ENCODE peak calls at places on chromosomes 16 and 17, in five cellular contexts. T is fibroblast of lung, R is OCI-LY7, A is K562, Q is GM23248. S is an unnamed sample.
A peak's percentile ranks its signal among the peaks of the same experiment; 100 is the strongest.

GRCh38 chr16:8552487-8553221 is 37.7 kb downstream of the TMEM114 start:
- DNase-seq in T (no peak), R (no peak), A (no peak), Q (no peak), S (no peak)

GRCh38 chr17:4679652-4680051 is 24.3 kb downstream of the PELP1 start:
- DNase-seq in T (peak; percentile 69), R (no peak), A (no peak), Q (peak; percentile 78), S (no peak)

GRCh38 chr17:7561589-7562207 is at the start of gene SENP3:
- DNase-seq in T (peak; percentile 85), R (peak; percentile 93), A (peak; percentile 90), Q (peak; percentile 97), S (peak; percentile 91)

GRCh38 chr17:17681187-17681743 is at the start of gene RAI1:
- DNase-seq in T (peak; percentile 84), R (peak; percentile 85), A (peak; percentile 80), Q (peak; percentile 94), S (peak; percentile 82)

GRCh38 chr16:15418206-15418605 is 16.2 kb upstream of the BMERB1 start:
- DNase-seq in T (peak; percentile 15), R (no peak), A (no peak), Q (no peak), S (no peak)

GRCh38 chr16:16996830-16997229 is 473.9 kb downstream of the XYLT1 start:
- DNase-seq in T (no peak), R (no peak), A (no peak), Q (no peak), S (no peak)

GRCh38 chr17:36942631-36943125 is 5.4 kb downstream of the LHX1 start:
- DNase-seq in T (no peak), R (no peak), A (no peak), Q (no peak), S (no peak)

GRCh38 chr17:62617894-62618472 is 9.5 kb upstream of the MRC2 start:
- DNase-seq in T (peak; percentile 38), R (no peak), A (no peak), Q (peak; percentile 66), S (no peak)

GRCh38 chr17:17159571-17159970 is 46.6 kb downstream of the PLD6 start:
- DNase-seq in T (no peak), R (no peak), A (no peak), Q (no peak), S (no peak)

GRCh38 chr16:89873109-89873821 is at the start of gene TCF25:
- DNase-seq in T (peak; percentile 67), R (peak; percentile 93), A (peak; percentile 98), Q (peak; percentile 91), S (peak; percentile 66)

GRCh38 chr16:1413684-1414531 is 596 bp downstream of the UNKL start:
- DNase-seq in T (peak; percentile 38), R (peak; percentile 81), A (peak; percentile 76), Q (peak; percentile 74), S (peak; percentile 70)

GRCh38 chr17:67717624-67718324 is at the start of gene NOL11:
- DNase-seq in T (peak; percentile 97), R (peak; percentile 99), A (peak; percentile 97), Q (peak; percentile 99), S (peak; percentile 99)

GRCh38 chr16:82016268-82016667 is 5.0 kb upstream of the SDR42E1 start:
- DNase-seq in T (peak; percentile 60), R (no peak), A (peak; percentile 42), Q (peak; percentile 35), S (peak; percentile 11)

GRCh38 chr17:29433551-29433950 is 43.4 kb downstream of the TAOK1 start:
- DNase-seq in T (no peak), R (peak; percentile 21), A (no peak), Q (peak; percentile 3), S (no peak)

GRCh38 chr17:27873746-27874145 is 19.4 kb downstream of the LYRM9 start:
- DNase-seq in T (peak; percentile 57), R (no peak), A (no peak), Q (no peak), S (no peak)

GRCh38 chr17:50697663-50698272 is 9.9 kb downstream of the ANKRD40 start:
- DNase-seq in T (no peak), R (no peak), A (no peak), Q (no peak), S (peak; percentile 46)

GRCh38 chr16:30728904-30729672 is 19.1 kb upstream of the PHKG2 start:
- DNase-seq in T (no peak), R (no peak), A (no peak), Q (no peak), S (no peak)

GRCh38 chr17:40326832-40327199 is 17.8 kb downstream of the RARA start:
- DNase-seq in T (no peak), R (no peak), A (no peak), Q (no peak), S (no peak)

GRCh38 chr17:46917516-46917915 is 5.4 kb upstream of the GOSR2 start:
- DNase-seq in T (no peak), R (no peak), A (no peak), Q (no peak), S (no peak)

GRCh38 chr16:65965632-65966031 is 400.9 kb upstream of the CDH5 start:
- DNase-seq in T (no peak), R (no peak), A (no peak), Q (no peak), S (no peak)

GRCh38 chr16:24035127-24035842 is 199.5 kb downstream of the PRKCB start:
- DNase-seq in T (no peak), R (no peak), A (peak; percentile 70), Q (no peak), S (no peak)

GRCh38 chr16:84885024-84885910 is 65.5 kb downstream of the CRISPLD2 start:
- DNase-seq in T (peak; percentile 77), R (no peak), A (no peak), Q (no peak), S (no peak)

GRCh38 chr16:23245268-23245667 is 56.8 kb upstream of the SCNN1B start:
- DNase-seq in T (no peak), R (no peak), A (no peak), Q (no peak), S (no peak)

GRCh38 chr16:14249291-14250032 is 178.3 kb downstream of the MRTFB start:
- DNase-seq in T (peak; percentile 20), R (peak; percentile 62), A (peak; percentile 42), Q (peak; percentile 61), S (peak; percentile 38)

DNA sequence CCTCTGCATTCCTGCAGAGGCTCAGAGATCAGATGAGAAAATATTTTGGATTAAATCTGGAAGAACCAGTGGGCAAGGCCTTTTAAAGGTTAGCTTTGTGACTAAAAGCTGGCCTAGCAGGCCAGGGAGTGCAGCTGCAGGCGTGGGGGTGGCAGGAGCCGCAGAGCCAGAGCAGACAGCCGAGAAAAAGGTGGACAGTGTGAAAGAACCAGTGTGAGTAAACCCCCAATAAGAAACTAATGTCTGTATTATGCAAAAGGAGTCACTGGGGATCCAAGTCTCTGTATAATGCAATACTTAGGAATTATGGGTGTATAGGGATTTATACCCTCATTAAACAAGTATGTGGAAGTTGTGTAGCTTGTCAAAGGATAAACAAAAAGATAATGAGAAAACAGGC is 21.4 kb upstream of the SPACA3 start:
- DNase-seq in T (peak; percentile 40), R (no peak), A (no peak), Q (peak; percentile 23), S (peak; percentile 52)
- H3K4me2 ChIP-seq in T (no peak overlapping the region), R (no peak overlapping the region), A (peak overlapping the region; percentile 6), Q (no peak overlapping the region), S (peak overlapping the region; percentile 8)

GRCh38 chr16:88369447-88370008 is 13.2 kb upstream of the ZNF469 start:
- DNase-seq in T (no peak), R (no peak), A (no peak), Q (no peak), S (no peak)

GRCh38 chr16:88367560-88367959 is 15.2 kb upstream of the ZNF469 start:
- DNase-seq in T (no peak), R (no peak), A (no peak), Q (no peak), S (no peak)

GRCh38 chr16:88366704-88367047 is 16.1 kb upstream of the ZNF469 start:
- DNase-seq in T (no peak), R (no peak), A (no peak), Q (no peak), S (no peak)

GRCh38 chr16:88368994-88369393 is 13.8 kb upstream of the ZNF469 start:
- DNase-seq in T (no peak), R (no peak), A (no peak), Q (no peak), S (no peak)

DNA sequence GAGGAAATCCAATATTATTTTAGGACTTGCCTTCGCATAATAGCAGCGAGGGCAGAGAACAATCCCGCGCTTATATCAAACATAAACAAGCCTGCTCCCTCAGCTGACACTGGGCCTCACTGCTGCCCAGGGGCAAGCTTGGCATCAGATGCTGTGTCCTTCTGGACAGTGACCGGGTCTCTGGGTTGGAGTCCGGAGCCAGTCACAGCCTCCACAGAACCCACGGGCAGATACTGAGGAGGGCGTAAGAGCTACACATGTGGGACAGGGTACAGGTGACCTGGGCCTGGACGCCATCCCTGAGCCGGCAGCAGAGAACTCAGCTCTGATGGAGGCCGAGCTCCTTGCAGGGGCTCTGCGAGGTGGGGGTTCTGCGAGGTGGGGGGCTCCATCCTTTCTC is 14.7 kb upstream of the ZNF469 start:
- DNase-seq in T (no peak), R (no peak), A (no peak), Q (no peak), S (no peak)
- H3K4me2 ChIP-seq in T (no peak overlapping the region), R (no peak overlapping the region), A (no peak overlapping the region), Q (no peak overlapping the region), S (no peak overlapping the region)

DNA sequence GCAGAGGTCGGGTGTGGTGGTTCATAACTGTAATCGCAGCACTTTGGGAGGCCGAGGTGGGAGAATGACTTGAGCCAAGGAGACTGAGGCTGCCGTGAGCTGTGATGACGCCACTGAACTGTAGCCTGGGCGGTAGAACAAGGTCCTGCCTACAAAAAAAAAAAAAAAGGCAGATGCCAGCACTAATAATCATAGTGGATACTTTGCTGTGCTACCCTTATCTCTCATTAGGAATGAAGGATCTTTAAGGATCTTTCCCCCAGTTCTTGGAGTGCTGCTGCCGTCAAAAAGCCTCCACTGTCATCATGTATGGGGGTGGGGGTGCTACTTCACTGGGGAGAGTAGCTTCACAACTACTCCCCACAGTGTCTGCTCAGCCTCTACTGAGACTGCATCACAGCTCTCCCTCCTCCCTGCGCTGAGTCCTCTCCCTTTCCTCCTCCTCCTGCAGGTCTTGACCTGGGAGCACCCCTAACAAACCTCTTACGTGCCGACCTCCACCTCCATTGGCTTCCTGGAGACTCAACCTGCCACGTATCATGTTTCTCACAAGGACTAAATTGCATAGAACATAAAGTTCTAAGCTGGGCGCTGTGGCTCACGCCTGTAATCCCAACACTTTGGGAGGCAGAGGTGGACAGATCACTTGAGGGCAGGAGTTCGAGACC is 24.4 kb upstream of the ST6GALNAC1 start:
- DNase-seq in T (no peak), R (no peak), A (no peak), Q (no peak), S (no peak)
- H3K4me2 ChIP-seq in T (no peak overlapping the region), R (no peak overlapping the region), A (no peak overlapping the region), Q (no peak overlapping the region), S (no peak overlapping the region)

DNA sequence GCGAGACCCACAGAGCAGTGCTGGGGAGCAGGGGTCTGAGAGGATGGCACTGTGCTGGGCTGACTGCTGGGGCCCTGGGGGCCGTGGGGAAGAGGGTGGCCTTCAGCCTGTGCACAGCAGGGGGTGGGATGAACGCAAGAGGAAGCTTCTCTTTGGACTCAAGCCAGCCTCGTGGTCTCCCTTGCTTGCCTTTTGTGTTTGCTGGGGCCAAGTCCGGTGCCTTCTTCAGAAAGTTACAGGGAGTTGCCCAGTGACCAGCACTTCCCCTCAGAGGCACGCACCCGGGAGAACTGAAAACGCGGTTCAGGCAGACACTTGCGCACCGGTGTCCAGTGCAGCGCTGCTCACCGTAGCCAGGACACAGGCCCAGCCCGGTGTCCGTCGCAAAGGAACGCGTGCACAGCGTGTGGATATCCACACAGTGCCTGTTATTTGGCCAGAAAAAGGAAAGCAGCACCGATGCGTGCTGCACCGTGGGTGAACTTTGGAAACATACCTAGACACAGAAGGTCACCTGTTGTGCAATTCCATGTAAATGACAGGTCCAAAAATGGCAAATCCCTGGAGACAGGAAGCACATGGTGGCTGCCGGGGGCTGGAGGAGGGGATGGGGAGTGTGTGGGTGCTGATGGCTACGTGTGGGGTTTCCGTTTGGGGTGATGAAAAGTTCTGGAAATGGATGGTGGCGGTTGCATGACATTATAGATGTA is 29.5 kb upstream of the NUDT16L1 start:
- DNase-seq in T (peak; percentile 21), R (no peak), A (no peak), Q (no peak), S (no peak)
- H3K4me2 ChIP-seq in T (no peak overlapping the region), R (no peak overlapping the region), A (no peak overlapping the region), Q (no peak overlapping the region), S (no peak overlapping the region)

S was measured in MM.1S.